ENCODE peak calls at places on chromosomes 1 and 21, in eight cellular contexts. O, T, H, A, Y, D, E and U are unnamed samples.

GRCh38 chr1:172826096-172826741 is 167.3 kb downstream of the FASLG start:
- DNase-seq in A (peak), E (peak), T (no peak), D (no peak), Y (peak), O (peak), H (peak), U (peak)

GRCh38 chr1:229410692-229411433 is 23.0 kb downstream of the ACTA1 start:
- DNase-seq in A (peak), Y (peak), O (peak), E (no peak), D (no peak), H (peak), T (no peak), U (peak)

GRCh38 chr1:93414749-93415148 is 33.2 kb upstream of the FNBP1L start:
- DNase-seq in E (no peak), Y (no peak), D (no peak), A (no peak), H (no peak), T (no peak), O (no peak), U (no peak)

GRCh38 chr1:6025269-6026094 is 20.2 kb upstream of the KCNAB2 start:
- DNase-seq in E (no peak), A (peak), T (no peak), O (no peak), D (no peak), H (peak), Y (peak), U (no peak)

GRCh38 chr1:78570539-78570938 is 49.7 kb upstream of the IFI44L start:
- DNase-seq in H (no peak), E (no peak), D (no peak), A (no peak), T (no peak), O (no peak), Y (no peak), U (no peak)

GRCh38 chr1:165898837-165899236 is 71.4 kb downstream of the UCK2 start:
- DNase-seq in H (no peak), Y (peak), O (peak), D (no peak), E (no peak), A (no peak), T (no peak), U (no peak)

GRCh38 chr1:230816018-230816417 is 52.3 kb downstream of the C1orf198 start:
- DNase-seq in E (no peak), A (no peak), H (no peak), Y (no peak), O (no peak), T (no peak), D (no peak), U (no peak)

GRCh38 chr1:151371744-151372410 is 628 bp downstream of the SELENBP1 start:
- DNase-seq in A (no peak), D (no peak), O (peak), H (peak), T (no peak), Y (peak), E (no peak), U (peak)

GRCh38 chr1:39576016-39576657 is 453 bp downstream of the PABPC4 start:
- DNase-seq in E (no peak), O (peak), D (no peak), H (peak), A (no peak), Y (peak), T (peak), U (peak)

GRCh38 chr21:15135867-15136629 is 71.2 kb upstream of the NRIP1 start:
- DNase-seq in T (no peak), E (no peak), H (no peak), O (no peak), A (no peak), Y (no peak), D (no peak), U (no peak)

GRCh38 chr1:78303620-78304019 is 187.2 kb upstream of the PTGFR start:
- DNase-seq in Y (peak), E (peak), T (no peak), O (peak), D (no peak), H (no peak), A (peak), U (no peak)

GRCh38 chr1:59733443-59734141 is 81.2 kb upstream of the HOOK1 start:
- DNase-seq in A (no peak), E (no peak), H (no peak), Y (peak), T (no peak), O (no peak), D (no peak), U (no peak)

GRCh38 chr1:51551848-51552296 is 32.8 kb upstream of the EPS15 start:
- DNase-seq in A (no peak), O (no peak), D (no peak), H (peak), Y (no peak), T (no peak), E (no peak), U (no peak)

GRCh38 chr21:34073749-34074282 is 438 bp downstream of the MRPS6 start:
- DNase-seq in O (peak), H (peak), T (no peak), D (peak), A (no peak), E (no peak), Y (peak), U (peak)

GRCh38 chr21:34846601-34847112 is 177.9 kb downstream of the CLIC6 start:
- DNase-seq in A (no peak), H (no peak), T (no peak), D (no peak), E (no peak), Y (peak), O (peak), U (no peak)

GRCh38 chr1:54577612-54578011 is 29.6 kb downstream of the ACOT11 start:
- DNase-seq in Y (peak), T (no peak), D (no peak), E (peak), A (no peak), H (peak), O (no peak), U (no peak)

GRCh38 chr21:21415741-21416140 is 417.5 kb downstream of the NCAM2 start:
- DNase-seq in T (no peak), Y (peak), H (no peak), A (no peak), D (no peak), E (no peak), O (no peak), U (no peak)

GRCh38 chr1:234899041-234899787 is 229.4 kb downstream of the TOMM20 start:
- DNase-seq in D (no peak), A (no peak), O (peak), Y (peak), E (no peak), T (no peak), H (peak), U (no peak)

GRCh38 chr1:168179411-168180147 is 817 bp downstream of the TIPRL start:
- DNase-seq in H (no peak), Y (peak), E (no peak), O (peak), T (no peak), A (no peak), D (no peak), U (peak)

GRCh38 chr1:24902471-24902891 is 27.6 kb downstream of the RUNX3 start:
- DNase-seq in H (no peak), A (no peak), O (no peak), Y (no peak), D (no peak), E (no peak), T (no peak), U (no peak)

GRCh38 chr1:234611799-234612351 is 1.9 kb upstream of the IRF2BP2 start:
- DNase-seq in O (no peak), T (no peak), H (peak), Y (no peak), D (no peak), A (peak), E (no peak), U (peak)

GRCh38 chr1:27669876-27670275 is 2.1 kb downstream of the IFI6 start:
- DNase-seq in A (no peak), T (no peak), Y (no peak), O (no peak), E (no peak), D (no peak), H (no peak), U (no peak)

GRCh38 chr1:245715970-245716369 is 561.2 kb downstream of the KIF26B start:
- DNase-seq in A (peak), D (no peak), Y (peak), H (peak), T (no peak), E (no peak), O (peak), U (no peak)

GRCh38 chr1:198125995-198126758 is 30.6 kb upstream of the NEK7 start:
- DNase-seq in O (peak), D (no peak), Y (peak), T (no peak), E (peak), H (peak), A (peak), U (no peak)

GRCh38 chr1:247452447-247453039 is 5.4 kb downstream of the OR2B11 start:
- DNase-seq in E (no peak), Y (no peak), O (no peak), T (no peak), A (no peak), H (peak), D (no peak), U (no peak)

GRCh38 chr1:162197615-162198497 is 128.4 kb downstream of the NOS1AP start:
- DNase-seq in E (no peak), A (no peak), D (no peak), H (peak), Y (no peak), T (no peak), O (no peak), U (no peak)

GRCh38 chr1:156750932-156751723 is at the start of gene HDGF:
- DNase-seq in E (no peak), D (no peak), H (peak), Y (peak), O (peak), T (no peak), A (no peak), U (no peak)